ENCODE peak calls at places on chromosomes 16 and 17, in seven cellular contexts. K, F, O, Y, B, A and J are unnamed samples. For H3K79me1, the result is how much of the 10 kb centered on the place peaks cover.

GRCh38 chr17:80738406-80738805 is 193.8 kb downstream of the RPTOR start:
- DNase-seq in Y (no peak), O (no peak), B (no peak), A (no peak), K (no peak), F (no peak), J (no peak)

GRCh38 chr17:8753976-8754440 is 4.3 kb downstream of the SPDYE4 start:
- DNase-seq in K (no peak), O (no peak), B (peak), A (peak), Y (peak), F (peak), J (no peak)

GRCh38 chr16:13780406-13780805 is 139.5 kb upstream of the ERCC4 start:
- DNase-seq in A (no peak), K (no peak), Y (no peak), F (no peak), O (no peak), B (no peak), J (no peak)

GRCh38 chr17:81388612-81389367 is 6.5 kb upstream of the BAHCC1 start:
- DNase-seq in F (no peak), Y (peak), A (no peak), K (no peak), B (peak), O (no peak), J (peak)

GRCh38 chr16:27318399-27319256 is 4.9 kb downstream of the IL4R start:
- DNase-seq in B (peak), A (peak), F (peak), O (no peak), Y (peak), K (no peak), J (no peak)

GRCh38 chr17:81687770-81688541 is 4.1 kb downstream of the HGS start:
- DNase-seq in F (no peak), K (no peak), A (no peak), B (no peak), O (no peak), Y (no peak), J (no peak)

GRCh38 chr17:14756469-14756868 is 455.6 kb downstream of the HS3ST3B1 start:
- DNase-seq in K (no peak), F (no peak), Y (no peak), B (no peak), A (no peak), O (no peak), J (no peak)

GRCh38 chr17:21394265-21394664 is 18.1 kb downstream of the KCNJ12 start:
- DNase-seq in K (no peak), F (peak), B (no peak), Y (no peak), A (no peak), O (no peak), J (no peak)

GRCh38 chr16:84013787-84014569 is 28.6 kb downstream of the SLC38A8 start:
- DNase-seq in O (peak), A (peak), Y (peak), K (peak), B (peak), F (peak), J (peak)

GRCh38 chr17:58487589-58488427 is at the start of gene HSF5:
- DNase-seq in Y (no peak), B (no peak), O (no peak), K (no peak), A (no peak), F (no peak), J (peak)

GRCh38 chr16:27455700-27456099 is 53.7 kb downstream of the IL21R start:
- DNase-seq in Y (no peak), K (no peak), B (no peak), A (no peak), O (no peak), F (no peak), J (no peak)

GRCh38 chr17:48841395-48841831 is 10.6 kb downstream of the CALCOCO2 start:
- DNase-seq in A (peak), B (peak), Y (no peak), O (no peak), K (no peak), F (peak), J (no peak)

GRCh38 chr17:13843862-13844640 is 225.3 kb upstream of the COX10 start:
- DNase-seq in K (no peak), B (no peak), A (no peak), F (no peak), O (no peak), Y (no peak), J (no peak)

GRCh38 chr16:66058181-66058580 is 308.3 kb upstream of the CDH5 start:
- DNase-seq in B (no peak), F (peak), K (no peak), Y (no peak), O (no peak), A (no peak), J (no peak)

GRCh38 chr17:8237175-8237574 is 10.7 kb downstream of the CTC1 start:
- DNase-seq in A (peak), Y (no peak), B (no peak), O (no peak), K (no peak), F (no peak), J (no peak)

GRCh38 chr17:47897561-47897960 is 1.5 kb downstream of the SP2 start:
- DNase-seq in Y (no peak), K (no peak), B (no peak), F (no peak), O (no peak), A (no peak), J (no peak)

GRCh38 chr17:50262001-50262794 is 12.1 kb upstream of the TMEM92 start:
- DNase-seq in B (no peak), F (no peak), Y (no peak), O (no peak), K (no peak), A (no peak), J (peak)

GRCh38 chr17:82823004-82823403 is 16.8 kb downstream of the ZNF750 start:
- DNase-seq in K (no peak), O (no peak), Y (peak), F (no peak), A (no peak), B (no peak), J (peak)

GRCh38 chr16:28316056-28316455 is 23.7 kb downstream of the SBK1 start:
- DNase-seq in A (no peak), B (no peak), O (no peak), F (no peak), K (no peak), Y (no peak), J (no peak)

GRCh38 chr17:37483311-37484039 is 6.2 kb upstream of the DUSP14 start:
- DNase-seq in A (no peak), B (peak), O (no peak), F (peak), Y (peak), K (no peak), J (no peak)

GRCh38 chr16:14215941-14216340 is 144.8 kb downstream of the MRTFB start:
- DNase-seq in B (no peak), F (no peak), O (no peak), A (no peak), K (no peak), Y (no peak), J (no peak)

GRCh38 chr17:1474402-1475189 is 17.9 kb downstream of the MYO1C start:
- DNase-seq in A (no peak), F (no peak), O (no peak), K (no peak), Y (no peak), B (no peak), J (no peak)
- H3K79me1 ChIP-seq in A (under half), F (under half), O (under half), K (under half), Y (under half), B (under half), J (under half)

GRCh38 chr17:32915108-32915700 is 12.7 kb upstream of the TMEM98 start:
- DNase-seq in Y (no peak), B (no peak), F (no peak), K (no peak), A (no peak), O (no peak), J (no peak)

GRCh38 chr17:32912218-32912897 is 15.6 kb upstream of the TMEM98 start:
- DNase-seq in K (no peak), Y (peak), O (no peak), F (peak), B (peak), A (peak), J (peak)

GRCh38 chr17:32916134-32916533 is 11.8 kb upstream of the TMEM98 start:
- DNase-seq in O (no peak), K (no peak), F (no peak), Y (no peak), A (no peak), B (no peak), J (no peak)

GRCh38 chr17:32913593-32913992 is 14.4 kb upstream of the TMEM98 start:
- DNase-seq in Y (no peak), O (no peak), A (no peak), F (no peak), K (no peak), B (no peak), J (no peak)

DNA sequence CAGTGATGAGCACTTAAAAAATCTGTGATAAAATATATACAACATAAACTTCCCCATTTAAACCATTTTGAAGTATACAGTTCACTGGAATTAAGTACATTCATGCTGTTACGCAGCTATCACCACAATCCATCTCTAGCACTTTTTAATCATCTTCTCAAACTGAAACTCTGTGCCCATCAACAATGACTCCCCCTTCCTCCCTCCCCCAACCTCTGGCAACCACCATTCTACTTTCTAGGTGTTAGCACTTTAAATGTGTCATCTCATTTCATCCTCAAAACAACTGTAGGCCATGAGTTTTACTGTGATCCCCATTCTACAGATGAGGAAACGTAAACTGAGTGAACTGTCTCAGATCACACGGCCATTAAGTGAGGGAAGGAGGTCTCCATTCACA is 13.8 kb upstream of the TMEM98 start:
- DNase-seq in K (no peak), O (no peak), B (no peak), Y (no peak), F (no peak), A (no peak), J (no peak)
- H2BK5ac ChIP-seq in K (no peak), O (no peak), B (no peak), Y (no peak), F (no peak), A (no peak), J (no peak)

DNA sequence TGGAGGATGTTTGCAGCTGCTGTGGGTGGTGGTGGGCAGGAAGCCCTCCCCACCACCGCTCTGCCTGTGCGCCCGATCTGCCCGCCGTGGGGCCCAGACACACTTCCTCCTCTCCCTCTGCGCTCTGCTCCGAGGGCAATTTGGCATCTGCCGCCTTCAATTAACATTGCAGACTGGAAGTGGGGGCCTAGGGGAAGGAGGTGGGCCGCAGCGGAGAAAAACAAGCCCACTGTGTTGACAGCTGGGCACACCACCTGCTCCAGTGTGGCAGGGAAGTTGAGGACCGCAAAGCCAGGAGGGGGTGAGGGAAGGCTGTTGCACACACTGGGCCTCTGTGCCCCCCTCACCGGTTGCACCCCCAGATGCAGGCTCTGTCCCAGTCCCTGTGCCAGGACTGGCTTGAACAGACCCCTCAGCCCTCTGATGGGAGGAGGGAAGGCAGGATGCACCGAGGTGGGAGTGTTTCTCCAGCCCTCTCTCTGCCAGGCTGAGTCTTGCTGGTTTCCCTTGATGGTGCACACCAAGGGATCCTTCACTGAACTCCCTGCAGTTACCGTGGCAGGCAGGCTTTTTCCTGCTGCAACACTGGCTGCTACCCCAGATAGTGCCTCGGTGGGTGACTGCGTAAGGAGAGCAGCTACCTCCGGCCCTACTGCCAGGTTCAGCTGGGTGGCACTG is 72.8 kb upstream of the MED9 start:
- DNase-seq in O (no peak), Y (no peak), A (no peak), K (no peak), F (no peak), B (no peak), J (no peak)
- H3K79me1 ChIP-seq in O (under half), Y (under half), A (under half), K (under half), F (under half), B (under half), J (under half)

GRCh38 chr17:38603786-38604478 is 1.8 kb downstream of the SRCIN1 start:
- DNase-seq in Y (no peak), O (no peak), F (no peak), A (no peak), K (no peak), B (no peak), J (no peak)

GRCh38 chr17:38604479-38605229 is 1.1 kb downstream of the SRCIN1 start:
- DNase-seq in A (no peak), O (no peak), K (no peak), B (no peak), Y (peak), F (no peak), J (peak)

GRCh38 chr17:38605852-38606645 is at the start of gene SRCIN1:
- DNase-seq in Y (peak), A (peak), O (no peak), K (peak), F (peak), B (no peak), J (peak)

GRCh38 chr17:38606646-38607611 is 1.2 kb upstream of the SRCIN1 start:
- DNase-seq in O (no peak), A (no peak), F (no peak), Y (peak), K (no peak), B (no peak), J (peak)

DNA sequence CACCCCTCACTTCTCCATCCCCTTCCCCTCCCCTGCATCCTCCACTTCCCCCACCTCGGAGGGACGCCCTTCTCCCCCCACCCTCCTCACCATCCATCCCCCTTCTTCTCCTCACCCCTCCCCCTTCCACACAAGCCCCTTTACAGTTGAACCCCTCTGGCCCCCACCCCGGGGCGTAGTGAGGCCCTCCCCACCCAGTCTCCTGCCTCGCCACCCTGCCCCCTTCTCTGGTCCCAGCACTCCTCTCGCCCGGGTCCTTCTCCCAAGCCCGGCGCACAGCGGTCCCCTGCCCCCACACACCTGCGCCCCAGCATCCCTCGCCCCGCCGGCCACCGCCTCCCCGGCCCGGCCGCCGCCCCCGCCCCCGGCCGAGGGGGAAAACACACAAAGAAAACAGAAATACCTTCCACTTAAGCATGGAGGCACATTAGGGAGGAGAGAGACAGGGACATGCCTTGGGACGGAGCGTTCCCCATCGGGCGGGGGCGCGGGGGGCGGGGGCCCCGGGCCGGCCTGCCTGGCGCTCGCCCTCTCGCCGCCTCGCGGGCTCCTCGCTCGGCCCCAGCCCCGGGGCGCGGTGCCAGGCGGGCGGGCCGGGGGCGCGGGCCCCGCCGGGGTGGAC is 411 bp downstream of the SRCIN1 start:
- DNase-seq in O (no peak), F (no peak), K (peak), A (no peak), B (no peak), Y (peak), J (peak)
- H2BK5ac ChIP-seq in O (peak), F (no peak), K (no peak), A (no peak), B (no peak), Y (no peak), J (no peak)

GRCh38 chr16:51168755-51169154 is 17.7 kb upstream of the SALL1 start:
- DNase-seq in B (no peak), K (no peak), A (no peak), Y (no peak), F (no peak), O (no peak), J (no peak)
- H3K79me1 ChIP-seq in B (under half), K (under half), A (under half), Y (under half), F (under half), O (under half), J (under half)

DNA sequence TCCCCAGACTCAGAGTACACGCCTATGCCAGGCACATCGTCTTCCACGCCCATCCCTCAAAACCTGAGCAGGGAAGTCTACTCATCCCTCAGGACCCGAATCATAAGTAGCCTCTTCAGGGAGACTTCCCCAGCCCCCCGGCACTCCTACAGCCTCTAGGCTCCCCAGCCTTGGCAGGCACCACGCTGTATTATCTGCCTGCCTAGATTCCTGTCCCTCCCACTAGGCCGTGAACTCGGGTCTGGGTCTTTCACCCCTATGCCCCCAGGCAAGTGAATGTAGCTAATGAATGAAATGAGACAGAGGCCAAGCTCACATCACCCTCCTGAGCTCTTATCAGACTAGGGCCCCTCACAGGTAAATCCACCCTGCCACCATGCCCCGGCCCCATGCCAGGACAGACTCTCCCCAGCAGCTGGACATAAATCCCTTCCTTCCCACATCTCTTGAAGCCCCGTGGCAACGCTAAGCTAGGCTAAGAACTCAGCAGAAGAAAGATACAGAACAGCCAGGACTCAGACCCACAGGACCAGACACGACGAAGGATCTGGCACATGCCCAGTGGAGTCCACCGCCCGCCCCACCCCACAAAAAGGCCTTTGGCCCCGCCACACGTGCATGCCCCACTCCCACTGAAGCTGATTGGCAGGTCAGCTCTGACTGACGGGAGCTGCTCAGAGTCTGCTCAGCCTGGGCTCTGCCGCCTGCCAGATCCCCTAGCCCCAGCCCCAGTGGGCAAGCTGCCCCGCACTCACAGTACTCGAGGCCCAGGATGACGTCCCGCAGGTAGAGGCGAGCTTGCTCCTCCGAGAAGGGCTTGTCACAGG is 13.0 kb downstream of the CAMKK1 start:
- DNase-seq in A (no peak), K (no peak), F (no peak), O (no peak), Y (no peak), B (no peak), J (peak)
- H2BK5ac ChIP-seq in A (no peak), K (no peak), F (no peak), O (no peak), Y (no peak), B (no peak), J (no peak)

GRCh38 chr17:2385240-2386202 is 15.3 kb downstream of the MNT start:
- DNase-seq in A (no peak), F (no peak), K (no peak), Y (no peak), O (no peak), B (no peak), J (no peak)
- H3K79me1 ChIP-seq in A (under half), F (under half), K (under half), Y (under half), O (under half), B (under half), J (under half)